ENCODE peak calls at places on chromosomes 5 and 9, in eight cellular contexts. One of them, this sample, is unnamed. For H3K27me3, the result is how much of the 10 kb centered on the place peaks cover.

GRCh38 chr5:170811719-170812118 is 28.2 kb downstream of the GABRP start:
- DNase-seq in stomach: no peak
- DNase-seq in CD8-positive, alpha-beta T cell: no peak
- DNase-seq in PC-3: no peak
- DNase-seq in left ventricle myocardium inferior: no peak
- DNase-seq in cardiac muscle cell: no peak
- DNase-seq in PC-9: no peak
- DNase-seq in heart right ventricle: no peak
- DNase-seq in this sample: no peak

GRCh38 chr5:138234651-138235050 is 21.5 kb upstream of the CDC23 start:
- DNase-seq in stomach: no peak
- DNase-seq in CD8-positive, alpha-beta T cell: no peak
- DNase-seq in PC-3: no peak
- DNase-seq in left ventricle myocardium inferior: no peak
- DNase-seq in cardiac muscle cell: no peak
- DNase-seq in PC-9: no peak
- DNase-seq in heart right ventricle: no peak
- DNase-seq in this sample: no peak

GRCh38 chr9:27168496-27168895 is 59.5 kb downstream of the TEK start:
- DNase-seq in stomach: no peak
- DNase-seq in CD8-positive, alpha-beta T cell: no peak
- DNase-seq in PC-3: no peak
- DNase-seq in left ventricle myocardium inferior: no peak
- DNase-seq in cardiac muscle cell: no peak
- DNase-seq in PC-9: no peak
- DNase-seq in heart right ventricle: no peak
- DNase-seq in this sample: no peak

GRCh38 chr9:122988141-122988540 is 45.3 kb upstream of the GPR21 start:
- DNase-seq in stomach: no peak
- DNase-seq in CD8-positive, alpha-beta T cell: no peak
- DNase-seq in PC-3: no peak
- DNase-seq in left ventricle myocardium inferior: no peak
- DNase-seq in cardiac muscle cell: no peak
- DNase-seq in PC-9: no peak
- DNase-seq in heart right ventricle: no peak
- DNase-seq in this sample: no peak

GRCh38 chr5:2165991-2166978 is 283.6 kb upstream of the IRX4 start:
- DNase-seq in stomach: no peak
- DNase-seq in CD8-positive, alpha-beta T cell: no peak
- DNase-seq in PC-3: no peak
- DNase-seq in left ventricle myocardium inferior: no peak
- DNase-seq in cardiac muscle cell: no peak
- DNase-seq in PC-9: no peak
- DNase-seq in heart right ventricle: no peak
- DNase-seq in this sample: no peak

GRCh38 chr9:96420468-96421219 is 2.5 kb upstream of the ZNF367 start:
- DNase-seq in stomach: no peak
- DNase-seq in CD8-positive, alpha-beta T cell: no peak
- DNase-seq in PC-3: peak
- DNase-seq in left ventricle myocardium inferior: no peak
- DNase-seq in cardiac muscle cell: peak
- DNase-seq in PC-9: peak
- DNase-seq in heart right ventricle: peak
- DNase-seq in this sample: peak

GRCh38 chr9:112050544-112051475 is 124.3 kb downstream of the SUSD1 start:
- DNase-seq in stomach: peak
- DNase-seq in CD8-positive, alpha-beta T cell: no peak
- DNase-seq in PC-3: peak
- DNase-seq in left ventricle myocardium inferior: no peak
- DNase-seq in cardiac muscle cell: no peak
- DNase-seq in PC-9: no peak
- DNase-seq in heart right ventricle: peak
- DNase-seq in this sample: no peak

GRCh38 chr5:148957591-148958202 is 105.2 kb downstream of the SH3TC2 start:
- DNase-seq in stomach: peak
- DNase-seq in CD8-positive, alpha-beta T cell: peak
- DNase-seq in PC-3: peak
- DNase-seq in left ventricle myocardium inferior: peak
- DNase-seq in cardiac muscle cell: peak
- DNase-seq in PC-9: peak
- DNase-seq in heart right ventricle: no peak
- DNase-seq in this sample: no peak

GRCh38 chr9:112059145-112059979 is 115.7 kb downstream of the SUSD1 start:
- DNase-seq in stomach: no peak
- DNase-seq in CD8-positive, alpha-beta T cell: no peak
- DNase-seq in PC-3: peak
- DNase-seq in left ventricle myocardium inferior: no peak
- DNase-seq in cardiac muscle cell: no peak
- DNase-seq in PC-9: no peak
- DNase-seq in heart right ventricle: no peak
- DNase-seq in this sample: no peak

GRCh38 chr5:74641014-74641777 is 668 bp upstream of the ENC1 start:
- DNase-seq in stomach: peak
- DNase-seq in CD8-positive, alpha-beta T cell: no peak
- DNase-seq in PC-3: peak
- DNase-seq in left ventricle myocardium inferior: peak
- DNase-seq in cardiac muscle cell: peak
- DNase-seq in PC-9: peak
- DNase-seq in heart right ventricle: peak
- DNase-seq in this sample: peak

GRCh38 chr9:134643306-134643705 is 1.7 kb downstream of the COL5A1 start:
- DNase-seq in stomach: no peak
- DNase-seq in CD8-positive, alpha-beta T cell: no peak
- DNase-seq in PC-3: peak
- DNase-seq in left ventricle myocardium inferior: no peak
- DNase-seq in cardiac muscle cell: no peak
- DNase-seq in PC-9: no peak
- DNase-seq in heart right ventricle: no peak
- DNase-seq in this sample: no peak

GRCh38 chr5:67799732-67800234 is 415.8 kb upstream of the PIK3R1 start:
- DNase-seq in stomach: no peak
- DNase-seq in CD8-positive, alpha-beta T cell: no peak
- DNase-seq in PC-3: no peak
- DNase-seq in left ventricle myocardium inferior: no peak
- DNase-seq in cardiac muscle cell: no peak
- DNase-seq in PC-9: no peak
- DNase-seq in heart right ventricle: peak
- DNase-seq in this sample: peak

GRCh38 chr5:91591076-91591475 is 208.0 kb upstream of the ARRDC3 start:
- DNase-seq in stomach: no peak
- DNase-seq in CD8-positive, alpha-beta T cell: no peak
- DNase-seq in PC-3: peak
- DNase-seq in left ventricle myocardium inferior: no peak
- DNase-seq in cardiac muscle cell: no peak
- DNase-seq in PC-9: no peak
- DNase-seq in heart right ventricle: no peak
- DNase-seq in this sample: no peak

GRCh38 chr9:3468407-3469205 is 57.2 kb downstream of the RFX3 start:
- DNase-seq in stomach: no peak
- DNase-seq in CD8-positive, alpha-beta T cell: no peak
- DNase-seq in PC-3: no peak
- DNase-seq in left ventricle myocardium inferior: no peak
- DNase-seq in cardiac muscle cell: no peak
- DNase-seq in PC-9: no peak
- DNase-seq in heart right ventricle: no peak
- DNase-seq in this sample: no peak

GRCh38 chr5:147734839-147735238 is 47.7 kb downstream of the JAKMIP2 start:
- DNase-seq in stomach: no peak
- DNase-seq in CD8-positive, alpha-beta T cell: no peak
- DNase-seq in PC-3: no peak
- DNase-seq in left ventricle myocardium inferior: no peak
- DNase-seq in cardiac muscle cell: no peak
- DNase-seq in PC-9: no peak
- DNase-seq in heart right ventricle: no peak
- DNase-seq in this sample: no peak

GRCh38 chr9:76153372-76153771 is 240.9 kb downstream of the RFK start:
- DNase-seq in stomach: no peak
- DNase-seq in CD8-positive, alpha-beta T cell: no peak
- DNase-seq in PC-3: no peak
- DNase-seq in left ventricle myocardium inferior: no peak
- DNase-seq in cardiac muscle cell: no peak
- DNase-seq in PC-9: no peak
- DNase-seq in heart right ventricle: no peak
- DNase-seq in this sample: no peak

GRCh38 chr9:136117291-136118060 is 1.2 kb downstream of the TMEM250 start:
- DNase-seq in stomach: peak
- DNase-seq in CD8-positive, alpha-beta T cell: no peak
- DNase-seq in PC-3: no peak
- DNase-seq in left ventricle myocardium inferior: peak
- DNase-seq in cardiac muscle cell: no peak
- DNase-seq in PC-9: peak
- DNase-seq in heart right ventricle: peak
- DNase-seq in this sample: no peak

GRCh38 chr9:106862115-106862945 is 636 bp upstream of the ZNF462 start:
- DNase-seq in stomach: no peak
- DNase-seq in CD8-positive, alpha-beta T cell: no peak
- DNase-seq in PC-3: peak
- DNase-seq in left ventricle myocardium inferior: no peak
- DNase-seq in cardiac muscle cell: peak
- DNase-seq in PC-9: peak
- DNase-seq in heart right ventricle: peak
- DNase-seq in this sample: peak

GRCh38 chr9:87343816-87344438 is 153.7 kb upstream of the DAPK1 start:
- DNase-seq in stomach: no peak
- DNase-seq in CD8-positive, alpha-beta T cell: no peak
- DNase-seq in PC-3: no peak
- DNase-seq in left ventricle myocardium inferior: no peak
- DNase-seq in cardiac muscle cell: no peak
- DNase-seq in PC-9: no peak
- DNase-seq in heart right ventricle: no peak
- DNase-seq in this sample: no peak

GRCh38 chr5:103035701-103036100 is 84.2 kb downstream of the GIN1 start:
- DNase-seq in stomach: no peak
- DNase-seq in CD8-positive, alpha-beta T cell: no peak
- DNase-seq in PC-3: no peak
- DNase-seq in left ventricle myocardium inferior: no peak
- DNase-seq in cardiac muscle cell: no peak
- DNase-seq in PC-9: no peak
- DNase-seq in heart right ventricle: no peak
- DNase-seq in this sample: no peak

GRCh38 chr5:103034662-103035392 is 85.1 kb downstream of the GIN1 start:
- DNase-seq in stomach: no peak
- DNase-seq in CD8-positive, alpha-beta T cell: no peak
- DNase-seq in PC-3: no peak
- DNase-seq in left ventricle myocardium inferior: no peak
- DNase-seq in cardiac muscle cell: no peak
- DNase-seq in PC-9: no peak
- DNase-seq in heart right ventricle: no peak
- DNase-seq in this sample: no peak

GRCh38 chr5:103041071-103041676 is 78.8 kb downstream of the GIN1 start:
- DNase-seq in stomach: no peak
- DNase-seq in CD8-positive, alpha-beta T cell: no peak
- DNase-seq in PC-3: peak
- DNase-seq in left ventricle myocardium inferior: no peak
- DNase-seq in cardiac muscle cell: peak
- DNase-seq in PC-9: no peak
- DNase-seq in heart right ventricle: no peak
- DNase-seq in this sample: no peak

GRCh38 chr5:103036601-103037000 is 83.3 kb downstream of the GIN1 start:
- DNase-seq in stomach: no peak
- DNase-seq in CD8-positive, alpha-beta T cell: no peak
- DNase-seq in PC-3: no peak
- DNase-seq in left ventricle myocardium inferior: no peak
- DNase-seq in cardiac muscle cell: no peak
- DNase-seq in PC-9: no peak
- DNase-seq in heart right ventricle: no peak
- DNase-seq in this sample: no peak

DNA sequence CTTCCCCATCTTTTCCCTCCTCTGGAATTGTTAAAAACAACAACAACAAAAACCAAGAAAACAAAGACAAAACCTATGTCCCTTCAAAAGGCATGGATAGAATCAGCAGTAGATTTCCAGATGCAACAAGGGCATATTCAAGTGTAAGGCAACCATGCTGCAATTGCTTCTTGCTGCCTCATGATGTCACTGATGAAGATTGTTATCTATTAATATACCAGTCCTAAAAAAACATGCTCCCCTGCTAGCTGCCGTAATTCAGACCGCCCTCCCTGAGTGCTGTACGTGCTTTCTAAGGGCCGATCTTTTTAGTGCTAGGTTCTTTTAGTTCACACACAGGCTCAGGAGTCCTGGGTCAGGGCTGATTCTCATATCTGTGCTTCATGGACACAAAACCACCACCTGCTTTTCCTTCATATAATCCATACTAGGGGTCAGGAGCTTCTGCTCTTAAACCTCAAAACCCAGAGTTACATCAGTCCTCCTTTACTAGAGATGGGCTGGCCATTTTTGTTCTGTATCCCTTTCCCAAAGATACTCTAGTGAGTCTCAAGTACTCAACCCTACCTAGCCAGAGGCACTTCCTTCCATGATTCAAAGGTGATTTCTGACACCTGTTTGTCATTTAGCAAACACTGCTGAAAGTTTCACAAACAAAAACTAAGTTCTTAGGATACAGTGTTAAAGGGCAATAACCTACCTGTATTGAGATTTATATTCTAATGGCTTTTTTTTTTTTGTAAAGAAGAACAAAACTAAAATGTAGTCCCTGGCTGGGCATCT is 82.1 kb downstream of the GIN1 start:
- DNase-seq in stomach: no peak
- DNase-seq in CD8-positive, alpha-beta T cell: no peak
- DNase-seq in PC-3: peak
- DNase-seq in left ventricle myocardium inferior: no peak
- DNase-seq in cardiac muscle cell: no peak
- DNase-seq in PC-9: no peak
- DNase-seq in heart right ventricle: no peak
- DNase-seq in this sample: no peak
- TF ChIP-seq CTCF in stomach: no peak
- TF ChIP-seq CTCF in CD8-positive, alpha-beta T cell: no peak
- TF ChIP-seq CTCF in PC-3: peak
- TF ChIP-seq CTCF in left ventricle myocardium inferior: no peak
- TF ChIP-seq CTCF in cardiac muscle cell: no peak
- TF ChIP-seq CTCF in PC-9: no peak
- TF ChIP-seq CTCF in heart right ventricle: no peak
- TF ChIP-seq CTCF in this sample: no peak

GRCh38 chr9:94031946-94032345 is 52.3 kb upstream of the PTPDC1 start:
- DNase-seq in stomach: no peak
- DNase-seq in CD8-positive, alpha-beta T cell: no peak
- DNase-seq in PC-3: no peak
- DNase-seq in left ventricle myocardium inferior: no peak
- DNase-seq in cardiac muscle cell: no peak
- DNase-seq in PC-9: no peak
- DNase-seq in heart right ventricle: no peak
- DNase-seq in this sample: no peak
- H3K4me3 ChIP-seq in stomach: no peak
- H3K4me3 ChIP-seq in CD8-positive, alpha-beta T cell: no peak
- H3K4me3 ChIP-seq in PC-3: peak
- H3K4me3 ChIP-seq in left ventricle myocardium inferior: peak
- H3K4me3 ChIP-seq in cardiac muscle cell: no peak
- H3K4me3 ChIP-seq in PC-9: no peak
- H3K4me3 ChIP-seq in heart right ventricle: peak
- H3K4me3 ChIP-seq in this sample: no peak

GRCh38 chr9:21976334-21976875 is 17.8 kb downstream of the CDKN2A start:
- DNase-seq in stomach: no peak
- DNase-seq in CD8-positive, alpha-beta T cell: no peak
- DNase-seq in PC-3: no peak
- DNase-seq in left ventricle myocardium inferior: no peak
- DNase-seq in cardiac muscle cell: no peak
- DNase-seq in PC-9: no peak
- DNase-seq in heart right ventricle: no peak
- DNase-seq in this sample: no peak
- H3K27me3 ChIP-seq in stomach: half or more
- H3K27me3 ChIP-seq in CD8-positive, alpha-beta T cell: half or more
- H3K27me3 ChIP-seq in PC-3: under half
- H3K27me3 ChIP-seq in left ventricle myocardium inferior: half or more
- H3K27me3 ChIP-seq in cardiac muscle cell: half or more
- H3K27me3 ChIP-seq in PC-9: under half
- H3K27me3 ChIP-seq in heart right ventricle: under half
- H3K27me3 ChIP-seq in this sample: under half

GRCh38 chr5:43469671-43470396 is 13.8 kb downstream of the TMEM267 start:
- DNase-seq in stomach: no peak
- DNase-seq in CD8-positive, alpha-beta T cell: no peak
- DNase-seq in PC-3: peak
- DNase-seq in left ventricle myocardium inferior: no peak
- DNase-seq in cardiac muscle cell: no peak
- DNase-seq in PC-9: no peak
- DNase-seq in heart right ventricle: no peak
- DNase-seq in this sample: no peak
- TF ChIP-seq CTCF in stomach: no peak
- TF ChIP-seq CTCF in CD8-positive, alpha-beta T cell: no peak
- TF ChIP-seq CTCF in PC-3: peak
- TF ChIP-seq CTCF in left ventricle myocardium inferior: no peak
- TF ChIP-seq CTCF in cardiac muscle cell: no peak
- TF ChIP-seq CTCF in PC-9: no peak
- TF ChIP-seq CTCF in heart right ventricle: no peak
- TF ChIP-seq CTCF in this sample: no peak

This sample was measured in lung.